ENCODE peak calls at places on chromosomes 6 and 20, in seven cellular contexts. Z is left lung, P is cardiac fibroblast, A is WTC11, D is progenitor cell of endocrine pancreas, F is mesothelial cell of epicardium, T is adipocyte. R is an unnamed sample.

GRCh38 chr6:24489881-24490280 is 503 bp upstream of the GPLD1 start:
- DNase-seq in F (no peak), D (no peak), A (no peak), P (peak), Z (no peak), T (peak), R (peak)

GRCh38 chr6:45483501-45483900 is 105.8 kb upstream of the SUPT3H start:
- DNase-seq in F (no peak), A (no peak), D (no peak), P (no peak), Z (no peak), T (no peak), R (no peak)

GRCh38 chr20:45933231-45934045 is 1.0 kb upstream of the PCIF1 start:
- DNase-seq in D (peak), Z (peak), T (peak), P (peak), A (peak), F (peak), R (peak)

GRCh38 chr20:25072226-25072811 is 9.6 kb downstream of the VSX1 start:
- DNase-seq in P (peak), F (no peak), T (no peak), Z (no peak), A (no peak), D (peak), R (no peak)

GRCh38 chr6:112934433-112935327 is 587.5 kb downstream of the RFPL4B start:
- DNase-seq in T (no peak), P (no peak), Z (no peak), F (no peak), A (no peak), D (no peak), R (no peak)

GRCh38 chr6:48916523-48917050 is 546.5 kb downstream of the MMUT start:
- DNase-seq in P (no peak), F (no peak), T (no peak), Z (no peak), A (no peak), D (no peak), R (no peak)

GRCh38 chr6:128508588-128509296 is 11.7 kb downstream of the PTPRK start:
- DNase-seq in D (no peak), Z (no peak), P (peak), T (peak), F (no peak), A (no peak), R (no peak)

GRCh38 chr6:84921891-84922290 is 157.5 kb upstream of the TBX18 start:
- DNase-seq in A (no peak), Z (no peak), F (no peak), D (no peak), T (no peak), P (peak), R (no peak)

GRCh38 chr20:61988665-61989064 is 77.0 kb downstream of the TAF4 start:
- DNase-seq in F (no peak), T (no peak), D (no peak), P (no peak), A (no peak), Z (no peak), R (no peak)

GRCh38 chr6:40909811-40910210 is 129.2 kb downstream of the UNC5CL start:
- DNase-seq in D (no peak), F (no peak), A (no peak), P (no peak), T (no peak), Z (no peak), R (no peak)

GRCh38 chr20:25706793-25707192 is 10.1 kb upstream of the ZNF337 start:
- DNase-seq in F (no peak), T (no peak), D (no peak), A (no peak), Z (no peak), P (no peak), R (no peak)

R was measured in prostate gland.